ENCODE peak calls at places on chromosomes 3 and 15, in six cellular contexts. U, N, F, Z, R and E are unnamed samples.

GRCh38 chr3:140242818-140243276 is 307.9 kb downstream of the CLSTN2 start:
- DNase-seq in N (peak; percentile 57), F (no peak), R (no peak), U (no peak), Z (no peak), E (no peak)

GRCh38 chr15:20351448-20351961 is 190.1 kb downstream of the GOLGA6L6 start:
- DNase-seq in U (peak; percentile 24), N (no peak), Z (no peak), F (no peak), R (peak; percentile 84), E (no peak)

GRCh38 chr3:107650788-107651187 is 128.0 kb downstream of the BBX start:
- DNase-seq in R (no peak), Z (no peak), F (no peak), U (no peak), N (no peak), E (no peak)

GRCh38 chr3:13532661-13533060 is 16.3 kb upstream of the FBLN2 start:
- DNase-seq in Z (no peak), N (no peak), F (no peak), U (no peak), R (peak; percentile 41), E (no peak)

GRCh38 chr3:72135636-72136035 is 350.7 kb upstream of the PROK2 start:
- DNase-seq in Z (no peak), R (no peak), F (no peak), N (no peak), U (no peak), E (no peak)

GRCh38 chr3:111874177-111874820 is 15.2 kb downstream of the PHLDB2 start:
- DNase-seq in Z (no peak), N (peak; percentile 87), R (no peak), F (no peak), U (no peak), E (peak; percentile 33)

GRCh38 chr3:115999598-115999997 is 376.3 kb downstream of the GAP43 start:
- DNase-seq in F (no peak), R (no peak), N (no peak), U (no peak), Z (no peak), E (no peak)

GRCh38 chr15:39628131-39628482 is 47.2 kb downstream of the THBS1 start:
- DNase-seq in Z (no peak), U (no peak), F (no peak), N (no peak), R (no peak), E (no peak)

GRCh38 chr3:182969853-182970252 is 10.5 kb downstream of the DCUN1D1 start:
- DNase-seq in N (no peak), R (no peak), F (no peak), Z (no peak), U (no peak), E (no peak)

GRCh38 chr15:58410353-58410752 is 21.4 kb upstream of the LIPC start:
- DNase-seq in N (no peak), R (no peak), U (no peak), Z (peak; percentile 62), F (no peak), E (peak; percentile 63)

GRCh38 chr15:25883860-25884259 is 20.7 kb upstream of the ATP10A start:
- DNase-seq in Z (no peak), U (no peak), R (no peak), N (peak; percentile 94), F (peak; percentile 73), E (peak; percentile 87)

GRCh38 chr15:75666823-75667501 is 19.2 kb downstream of the SNX33 start:
- DNase-seq in U (peak; percentile 65), N (peak; percentile 100), R (peak; percentile 63), Z (no peak), F (peak; percentile 86), E (peak; percentile 95)

GRCh38 chr3:100018806-100019205 is 95.5 kb downstream of the FILIP1L start:
- DNase-seq in R (no peak), N (no peak), Z (no peak), F (no peak), U (no peak), E (no peak)

GRCh38 chr3:50627407-50628051 is 10.6 kb downstream of the MAPKAPK3 start:
- DNase-seq in N (peak; percentile 89), R (no peak), U (peak; percentile 38), F (no peak), Z (no peak), E (peak; percentile 61)

GRCh38 chr3:57706462-57706861 is 13.6 kb upstream of the DENND6A start:
- DNase-seq in Z (no peak), U (no peak), N (peak; percentile 100), R (no peak), F (no peak), E (peak; percentile 34)

GRCh38 chr3:166190360-166190759 is 353.1 kb upstream of the BCHE start:
- DNase-seq in F (no peak), R (no peak), U (no peak), Z (no peak), N (peak; percentile 89), E (no peak)

GRCh38 chr3:3699816-3700633 is 99.2 kb upstream of the LRRN1 start:
- DNase-seq in U (no peak), R (no peak), N (peak; percentile 56), Z (no peak), F (no peak), E (no peak)

GRCh38 chr3:141561426-141562034 is 74.7 kb downstream of the RASA2 start:
- DNase-seq in R (no peak), N (peak; percentile 70), U (no peak), Z (peak; percentile 70), F (peak; percentile 60), E (peak; percentile 87)

GRCh38 chr3:175381685-175382084 is 522.6 kb downstream of the NAALADL2 start:
- DNase-seq in Z (no peak), F (no peak), N (no peak), R (no peak), U (no peak), E (no peak)

GRCh38 chr3:177928156-177928555 is 608.1 kb upstream of the KCNMB2 start:
- DNase-seq in R (no peak), N (peak; percentile 87), U (no peak), F (peak; percentile 2), Z (no peak), E (peak; percentile 39)

GRCh38 chr15:35657679-35658201 is 111.8 kb upstream of the DPH6 start:
- DNase-seq in Z (no peak), R (no peak), U (no peak), F (no peak), N (peak; percentile 54), E (peak; percentile 64)

GRCh38 chr3:123071581-123071980 is 4.8 kb downstream of the PDIA5 start:
- DNase-seq in F (no peak), R (no peak), U (no peak), Z (no peak), N (no peak), E (no peak)

GRCh38 chr3:123072152-123072551 is 5.3 kb downstream of the PDIA5 start:
- DNase-seq in Z (no peak), F (no peak), U (peak; percentile 54), R (no peak), N (no peak), E (no peak)

GRCh38 chr3:123071146-123071545 is 4.3 kb downstream of the PDIA5 start:
- DNase-seq in F (no peak), Z (no peak), N (no peak), R (no peak), U (no peak), E (no peak)

GRCh38 chr3:123069021-123069381 is 2.2 kb downstream of the PDIA5 start:
- DNase-seq in N (no peak), F (no peak), U (peak; percentile 78), R (no peak), Z (no peak), E (no peak)

GRCh38 chr3:123070471-123070870 is 3.6 kb downstream of the PDIA5 start:
- DNase-seq in U (no peak), F (no peak), R (no peak), Z (no peak), N (no peak), E (no peak)
- H3K27me3 ChIP-seq in U (no peaks in the 10 kb centered on the region), F (no peaks in the 10 kb centered on the region), R (no peaks in the 10 kb centered on the region), Z (no peaks in the 10 kb centered on the region), N (no peaks in the 10 kb centered on the region), E (no peaks in the 10 kb centered on the region)

DNA sequence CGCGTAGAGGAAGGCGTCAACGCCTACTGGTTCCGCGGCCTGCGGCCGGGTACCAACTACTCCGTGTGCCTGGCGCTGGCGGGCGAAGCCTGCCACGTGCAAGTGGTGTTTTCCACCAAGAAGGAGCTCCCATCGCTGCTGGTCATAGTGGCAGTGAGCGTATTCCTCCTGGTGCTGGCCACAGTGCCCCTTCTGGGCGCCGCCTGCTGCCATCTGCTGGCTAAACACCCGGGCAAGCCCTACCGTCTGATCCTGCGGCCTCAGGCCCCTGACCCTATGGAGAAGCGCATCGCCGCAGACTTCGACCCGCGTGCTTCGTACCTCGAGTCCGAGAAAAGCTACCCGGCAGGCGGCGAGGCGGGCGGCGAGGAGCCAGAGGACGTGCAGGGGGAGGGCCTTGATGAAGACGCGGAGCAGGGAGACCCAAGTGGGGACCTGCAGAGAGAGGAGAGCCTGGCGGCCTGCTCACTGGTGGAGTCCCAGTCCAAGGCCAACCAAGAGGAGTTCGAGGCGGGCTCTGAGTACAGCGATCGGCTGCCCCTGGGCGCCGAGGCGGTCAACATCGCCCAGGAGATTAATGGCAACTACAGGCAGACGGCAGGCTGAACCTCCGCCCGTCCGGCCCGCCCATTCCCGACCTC is 4.1 kb downstream of the ISLR2 start:
- DNase-seq in U (peak; percentile 53), F (no peak), Z (no peak), R (no peak), N (peak; percentile 25), E (no peak)
- H3K27me3 ChIP-seq in U (peaks cover 100% of the 10 kb centered on the region), F (peaks cover 8% of the 10 kb centered on the region), Z (peaks cover 44% of the 10 kb centered on the region), R (peaks cover 70% of the 10 kb centered on the region), N (peaks cover 73% of the 10 kb centered on the region), E (peaks cover 26% of the 10 kb centered on the region)

DNA sequence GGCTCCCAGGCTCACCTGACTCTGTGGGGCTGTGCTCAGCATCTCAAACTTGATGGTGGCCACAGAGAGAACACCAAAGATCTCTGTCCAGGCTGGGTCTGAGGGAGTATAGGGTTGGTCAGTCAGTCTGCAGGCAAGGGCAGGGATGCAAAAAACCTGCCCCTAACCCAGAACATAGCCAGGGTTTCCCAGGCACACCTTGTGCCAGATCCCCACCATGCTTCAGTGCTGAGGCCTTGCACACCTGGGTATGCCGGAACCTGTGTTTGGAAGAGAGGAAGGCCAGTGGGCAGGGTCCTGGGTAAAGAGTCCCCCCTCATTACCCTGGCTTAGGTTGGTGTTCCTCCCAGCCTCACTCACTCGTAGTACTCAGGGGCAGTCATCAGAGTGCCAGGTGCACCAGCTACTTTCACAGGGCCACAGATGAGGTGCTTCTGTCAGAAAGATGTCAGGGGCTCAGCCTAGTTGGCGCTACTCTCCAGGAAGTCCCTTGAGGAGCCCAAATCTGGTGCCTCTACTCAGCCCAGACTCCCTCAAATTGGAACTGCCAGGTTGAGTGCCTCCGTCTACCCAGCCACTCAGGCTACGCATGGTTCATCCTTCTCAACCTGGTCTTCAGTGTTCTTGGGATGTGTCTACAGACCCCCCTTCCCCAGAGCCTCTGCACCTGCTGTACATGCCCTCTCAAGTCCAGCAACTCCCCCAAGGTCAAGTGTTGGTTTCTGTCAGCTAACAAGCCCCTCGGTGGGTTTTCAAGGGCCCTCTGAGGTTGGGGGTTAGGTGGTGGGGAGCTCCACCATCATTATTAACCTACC is 1.8 kb downstream of the DALRD3 start:
- DNase-seq in R (no peak), Z (no peak), U (no peak), F (no peak), N (no peak), E (no peak)
- H3K27me3 ChIP-seq in R (no peaks in the 10 kb centered on the region), Z (no peaks in the 10 kb centered on the region), U (no peaks in the 10 kb centered on the region), F (no peaks in the 10 kb centered on the region), N (no peaks in the 10 kb centered on the region), E (no peaks in the 10 kb centered on the region)

DNA sequence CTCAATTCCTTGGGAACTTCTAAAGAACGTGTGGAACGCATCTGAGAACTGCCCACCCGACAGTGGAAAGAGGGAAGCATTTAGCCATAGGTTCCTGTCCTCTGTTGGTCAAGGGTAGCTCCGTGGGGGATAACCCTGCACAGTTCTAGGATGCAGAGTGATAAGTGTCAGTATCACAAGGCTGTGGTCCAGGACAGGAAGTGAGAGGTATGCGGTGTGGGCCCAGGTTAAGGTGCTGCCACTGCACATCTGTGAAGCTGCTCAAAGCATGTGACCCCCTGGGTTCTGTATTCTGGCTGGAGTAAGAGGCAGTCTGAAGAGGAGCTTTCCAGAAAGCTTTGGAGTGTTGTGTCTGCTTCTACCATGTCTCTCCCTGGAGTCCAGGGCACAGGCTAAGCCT is 51.7 kb upstream of the HES1 start:
- DNase-seq in F (no peak), R (no peak), N (no peak), U (no peak), Z (no peak), E (no peak)
- H3K27me3 ChIP-seq in F (no peaks in the 10 kb centered on the region), R (no peaks in the 10 kb centered on the region), N (peaks cover 6% of the 10 kb centered on the region), U (no peaks in the 10 kb centered on the region), Z (no peaks in the 10 kb centered on the region), E (peaks cover 11% of the 10 kb centered on the region)